ENCODE peak calls at places on chromosomes 16 and 17, in four cellular contexts. H is mesendoderm, C is neuronal stem cell, B is H1. S is an unnamed sample.

GRCh38 chr17:57534863-57535651 is 210.0 kb downstream of the CCDC182 start:
- DNase-seq in H (peak), C (no peak), B (no peak), S (peak)

GRCh38 chr17:10021239-10021638 is 116.2 kb upstream of the RCVRN start:
- DNase-seq in H (no peak), C (no peak), B (no peak), S (peak)

GRCh38 chr17:11389583-11389982 is 148.6 kb downstream of the SHISA6 start:
- DNase-seq in H (no peak), C (no peak), B (no peak), S (no peak)

GRCh38 chr16:74944466-74944865 is 40.5 kb downstream of the WDR59 start:
- DNase-seq in H (no peak), C (no peak), B (no peak), S (no peak)

GRCh38 chr17:44522883-44523671 is 19.9 kb upstream of the GPATCH8 start:
- DNase-seq in H (peak), C (no peak), B (peak), S (peak)

GRCh38 chr16:10871157-10871991 is 5.6 kb upstream of the CIITA start:
- DNase-seq in H (no peak), C (no peak), B (no peak), S (peak)

GRCh38 chr17:80780381-80781187 is 211.1 kb upstream of the CHMP6 start:
- DNase-seq in H (no peak), C (no peak), B (no peak), S (peak)

GRCh38 chr17:73506470-73507435 is 137.5 kb downstream of the SDK2 start:
- DNase-seq in H (peak), C (no peak), B (no peak), S (no peak)

GRCh38 chr16:56931253-56931768 is 631 bp upstream of the HERPUD1 start:
- DNase-seq in H (peak), C (no peak), B (peak), S (no peak)

GRCh38 chr17:32461853-32462617 is 17.7 kb downstream of the PSMD11 start:
- DNase-seq in H (peak), C (peak), B (peak), S (peak)

GRCh38 chr17:44961921-44962350 is 6.2 kb downstream of the C1QL1 start:
- DNase-seq in H (peak), C (no peak), B (no peak), S (no peak)

GRCh38 chr17:41615454-41615853 is 2.9 kb upstream of the KRT16 start:
- DNase-seq in H (peak), C (no peak), B (no peak), S (no peak)

GRCh38 chr16:89420204-89420603 is 70.2 kb downstream of the ANKRD11 start:
- DNase-seq in H (no peak), C (no peak), B (no peak), S (no peak)
- H3K4ac ChIP-seq in H (no peak), C (no peak), B (no peak), S (no peak)

DNA sequence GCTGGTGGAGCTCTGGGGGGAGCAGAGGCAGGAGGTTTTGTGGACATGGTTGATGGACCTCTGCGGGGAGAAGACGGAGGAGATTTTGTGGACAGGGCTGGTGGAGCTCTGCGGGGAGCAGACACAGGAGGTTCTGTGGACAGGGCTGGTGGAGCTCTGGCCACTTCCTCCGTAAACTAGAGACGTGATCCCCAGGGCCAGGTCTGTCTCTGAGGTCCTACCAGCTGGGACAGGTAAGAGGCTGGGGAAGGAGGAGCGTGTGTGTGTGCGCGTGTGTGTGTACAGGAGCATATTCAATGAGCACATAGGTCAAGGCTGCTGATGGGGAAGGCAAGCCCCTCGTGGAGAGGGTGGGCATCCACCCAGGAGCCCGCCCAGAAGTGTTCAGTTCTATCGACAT is 20.6 kb downstream of the RPH3AL start:
- DNase-seq in H (no peak), C (no peak), B (no peak), S (no peak)
- H3K4me3 ChIP-seq in H (no peak), C (no peak), B (no peak), S (no peak)

GRCh38 chr16:84614914-84615813 is 2.7 kb downstream of the COTL1 start:
- DNase-seq in H (no peak), C (no peak), B (no peak), S (no peak)
- H3K9ac ChIP-seq in H (no peak), C (no peak), B (no peak), S (peak)

DNA sequence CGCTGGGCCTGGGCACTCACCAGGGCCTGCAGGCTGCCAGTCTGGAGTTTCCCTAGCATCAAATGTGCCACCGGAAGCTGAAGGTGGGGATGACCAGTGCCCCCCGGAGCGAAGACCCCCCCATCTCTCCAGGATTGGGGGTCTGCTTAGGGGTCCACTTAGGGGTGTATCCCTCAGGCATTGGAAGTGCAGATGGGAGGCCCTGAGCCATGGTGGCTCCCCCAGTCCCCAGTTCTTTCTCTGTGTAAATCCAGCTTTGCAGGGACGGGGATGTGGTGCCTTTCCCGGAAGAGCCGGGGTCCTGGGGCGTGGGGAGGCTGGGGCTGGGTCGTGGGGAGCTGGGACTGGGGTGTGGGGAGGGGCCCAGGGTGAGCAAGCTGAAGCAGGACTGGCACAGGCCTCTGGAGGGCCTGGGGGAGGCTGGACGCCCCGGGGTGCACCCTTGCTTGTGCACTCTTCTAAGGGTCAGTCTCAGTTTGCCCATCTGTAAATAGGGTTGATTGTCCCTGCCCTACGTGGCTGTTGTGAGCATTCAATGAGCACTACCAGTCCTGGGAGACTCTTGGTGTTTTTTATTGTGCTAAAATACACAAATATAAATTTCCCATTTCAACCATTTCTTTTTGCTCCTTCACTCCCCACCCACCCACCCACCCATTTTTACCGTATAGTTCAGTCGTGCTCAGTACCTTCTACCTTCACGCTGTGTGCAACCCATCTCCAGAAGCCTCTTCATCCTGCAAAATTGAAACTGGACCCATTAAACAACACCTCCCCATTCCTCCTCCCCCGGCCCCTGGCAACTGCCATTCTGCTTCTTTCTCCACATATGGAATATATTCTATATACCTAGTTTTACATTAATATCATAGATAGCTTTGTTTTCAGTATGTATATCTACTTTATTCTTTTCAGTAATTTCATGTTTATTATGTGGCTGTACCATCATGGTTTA is 7.7 kb upstream of the TBC1D3B start:
- DNase-seq in H (no peak), C (no peak), B (peak), S (no peak)
- H3K4ac ChIP-seq in H (no peak), C (peak), B (no peak), S (peak)

S was measured in mesenchymal stem cell.